ENCODE peak calls at places on chromosomes 11 and 22, in five cellular contexts. H, I, Q, F and O are unnamed samples.

GRCh38 chr11:93248602-93249001 is 50.8 kb upstream of the SLC36A4 start:
- DNase-seq in I (no peak), Q (peak; percentile 8), H (no peak), F (no peak), O (no peak)

GRCh38 chr11:122772945-122773344 is 65.4 kb upstream of the CRTAM start:
- DNase-seq in I (no peak), F (no peak), H (no peak), Q (no peak), O (no peak)

GRCh38 chr22:29128891-29129643 is 56.2 kb downstream of the KREMEN1 start:
- DNase-seq in I (no peak), H (peak; percentile 35), Q (no peak), F (no peak), O (no peak)

GRCh38 chr11:124656759-124657627 is 16.5 kb downstream of the SIAE start:
- DNase-seq in H (no peak), I (no peak), Q (no peak), F (no peak), O (no peak)

GRCh38 chr11:43951231-43951630 is 8.8 kb downstream of the C11orf96 start:
- DNase-seq in I (no peak), H (no peak), Q (no peak), F (no peak), O (no peak)

GRCh38 chr22:40855960-40856512 is 403 bp downstream of the ST13 start:
- DNase-seq in H (peak; percentile 69), F (no peak), Q (no peak), I (peak; percentile 28), O (no peak)

GRCh38 chr11:79033833-79034232 is 407.0 kb downstream of the TENM4 start:
- DNase-seq in F (no peak), I (no peak), Q (no peak), H (no peak), O (no peak)

GRCh38 chr11:34263462-34264186 is 94.2 kb downstream of the ABTB2 start:
- DNase-seq in F (no peak), Q (peak; percentile 99), I (peak; percentile 84), H (peak; percentile 76), O (peak; percentile 79)

GRCh38 chr22:21797444-21798221 is 62.0 kb upstream of the YPEL1 start:
- DNase-seq in Q (no peak), H (no peak), F (no peak), I (no peak), O (no peak)

GRCh38 chr11:65491614-65492386 is 7.0 kb upstream of the MALAT1 start:
- DNase-seq in F (peak; percentile 70), I (peak; percentile 86), H (peak; percentile 94), Q (peak; percentile 93), O (peak; percentile 90)

GRCh38 chr11:62295504-62295903 is 3.4 kb downstream of the SCGB1D4 start:
- DNase-seq in H (no peak), Q (no peak), I (no peak), F (no peak), O (no peak)

GRCh38 chr11:36352919-36353318 is 56.8 kb downstream of the PRR5L start:
- DNase-seq in Q (no peak), H (no peak), I (no peak), F (no peak), O (no peak)

GRCh38 chr11:1281974-1282365 is 27.5 kb downstream of the TOLLIP start:
- DNase-seq in H (no peak), Q (no peak), F (no peak), I (no peak), O (no peak)

GRCh38 chr11:112453601-112454577 is 193.2 kb upstream of the PLET1 start:
- DNase-seq in I (peak; percentile 47), F (no peak), Q (peak; percentile 34), H (no peak), O (peak; percentile 26)

GRCh38 chr11:68575025-68575665 is 109.2 kb upstream of the GAL start:
- DNase-seq in H (no peak), F (no peak), I (no peak), Q (no peak), O (no peak)

GRCh38 chr11:2586091-2586792 is 113.6 kb downstream of the KCNQ1OT1 start:
- DNase-seq in F (peak; percentile 9), H (peak; percentile 57), Q (no peak), I (peak; percentile 13), O (peak; percentile 6)

GRCh38 chr22:47342446-47342845 is 580.0 kb downstream of the TBC1D22A start:
- DNase-seq in I (no peak), H (no peak), F (no peak), Q (no peak), O (no peak)
- TF ChIP-seq POLR2A in I (no peak), H (no peak), F (no peak), Q (no peak), O (no peak)

DNA sequence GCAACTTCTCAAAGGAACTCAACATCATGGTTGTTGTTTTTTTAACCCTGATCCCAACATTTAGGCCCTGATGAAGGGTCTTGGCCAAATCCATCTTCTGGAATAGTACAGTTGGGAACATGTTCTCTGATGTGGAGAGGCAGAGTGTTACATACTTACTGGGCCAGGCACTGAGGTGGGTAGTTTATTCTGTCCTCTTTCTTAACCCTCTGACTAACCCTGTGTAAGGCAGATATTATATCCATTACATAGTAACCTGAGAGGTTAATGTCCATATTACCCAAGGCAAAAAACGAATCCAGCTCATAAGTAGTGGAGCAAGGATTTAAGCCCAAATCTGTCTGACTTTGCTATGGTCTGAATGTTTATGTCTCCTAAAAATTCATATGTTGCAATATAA is 16.2 kb downstream of the PPFIBP2 start:
- DNase-seq in F (no peak), H (no peak), I (no peak), Q (no peak), O (no peak)
- H3K4me1 ChIP-seq in F (no peaks in the 10 kb centered on the region), H (no peaks in the 10 kb centered on the region), I (peaks cover 7% of the 10 kb centered on the region), Q (no peaks in the 10 kb centered on the region), O (no peaks in the 10 kb centered on the region)

DNA sequence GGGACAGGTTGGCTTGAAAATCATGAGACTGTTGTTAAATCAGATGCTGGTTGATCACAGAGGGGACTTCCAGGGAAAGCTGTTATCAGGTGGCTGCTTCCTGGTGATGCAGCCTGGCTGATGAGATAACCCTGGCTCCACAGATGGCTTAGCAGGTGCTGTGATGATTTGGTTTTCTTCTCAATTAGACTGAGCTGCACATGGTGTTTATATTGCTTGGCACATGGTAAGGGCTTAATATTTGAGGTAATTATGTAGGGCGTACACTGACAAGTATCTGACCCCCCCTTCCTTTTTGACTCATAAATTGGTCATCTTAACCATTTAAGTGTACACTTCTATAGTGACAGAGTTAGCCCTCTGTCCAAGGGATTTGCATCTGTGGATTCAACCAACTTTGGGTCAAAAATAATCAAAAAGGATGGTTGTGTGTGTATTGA is 7.0 kb downstream of the RPS3 start:
- DNase-seq in H (no peak), Q (no peak), I (no peak), F (no peak), O (no peak)
- TF ChIP-seq POLR2A in H (no peak), Q (no peak), I (no peak), F (no peak), O (no peak)

GRCh38 chr11:86812981-86813380 is 12.6 kb downstream of the PRSS23 start:
- DNase-seq in I (no peak), F (no peak), H (no peak), Q (no peak), O (no peak)

GRCh38 chr11:86816251-86816726 is 15.9 kb downstream of the PRSS23 start:
- DNase-seq in Q (no peak), H (no peak), F (no peak), I (no peak), O (no peak)

GRCh38 chr11:86812322-86812670 is 12.0 kb downstream of the PRSS23 start:
- DNase-seq in I (peak; percentile 33), F (no peak), Q (no peak), H (no peak), O (no peak)

GRCh38 chr11:86815726-86816125 is 15.4 kb downstream of the PRSS23 start:
- DNase-seq in Q (no peak), F (no peak), I (no peak), H (no peak), O (no peak)

GRCh38 chr11:86814775-86815174 is 14.4 kb downstream of the PRSS23 start:
- DNase-seq in H (no peak), Q (no peak), I (no peak), F (no peak), O (no peak)
- H3K4me1 ChIP-seq in H (no peaks in the 10 kb centered on the region), Q (peaks cover 37% of the 10 kb centered on the region), I (peaks cover 6% of the 10 kb centered on the region), F (peaks cover 1% of the 10 kb centered on the region), O (peaks cover 29% of the 10 kb centered on the region)